ENCODE peak calls at places on chromosome 19, in seven cellular contexts. One of them, this sample, is unnamed.

GRCh38 chr19:37902668-37903067 is 3.7 kb downstream of the WDR87 start:
- DNase-seq in stomach: peak; percentile 89
- DNase-seq in esophagus muscularis mucosa: peak; percentile 93
- DNase-seq in upper lobe of left lung: peak; percentile 86
- DNase-seq in SK-N-SH: peak; percentile 77
- DNase-seq in sigmoid colon: peak; percentile 81
- DNase-seq in suprapubic skin: peak; percentile 85
- DNase-seq in this sample: peak; percentile 89

GRCh38 chr19:28785961-28786360 is 427.0 kb downstream of the UQCRFS1 start:
- DNase-seq in upper lobe of left lung: no peak
- DNase-seq in esophagus muscularis mucosa: no peak
- DNase-seq in stomach: no peak
- DNase-seq in sigmoid colon: no peak
- DNase-seq in suprapubic skin: no peak
- DNase-seq in SK-N-SH: no peak
- DNase-seq in this sample: no peak

GRCh38 chr19:40381321-40381720 is 8.7 kb downstream of the HIPK4 start:
- DNase-seq in esophagus muscularis mucosa: no peak
- DNase-seq in sigmoid colon: no peak
- DNase-seq in stomach: no peak
- DNase-seq in suprapubic skin: no peak
- DNase-seq in SK-N-SH: peak; percentile 33
- DNase-seq in upper lobe of left lung: no peak
- DNase-seq in this sample: no peak

GRCh38 chr19:41376241-41376997 is at the start of gene TMEM91:
- DNase-seq in sigmoid colon: peak; percentile 76
- DNase-seq in esophagus muscularis mucosa: no peak
- DNase-seq in stomach: peak; percentile 34
- DNase-seq in suprapubic skin: no peak
- DNase-seq in SK-N-SH: peak; percentile 75
- DNase-seq in upper lobe of left lung: peak; percentile 63
- DNase-seq in this sample: peak; percentile 35

GRCh38 chr19:19866599-19867248 is 1.0 kb downstream of the ZNF253 start:
- DNase-seq in SK-N-SH: peak; percentile 52
- DNase-seq in stomach: no peak
- DNase-seq in upper lobe of left lung: peak; percentile 39
- DNase-seq in esophagus muscularis mucosa: no peak
- DNase-seq in sigmoid colon: no peak
- DNase-seq in suprapubic skin: no peak
- DNase-seq in this sample: peak; percentile 19

GRCh38 chr19:43754562-43755255 is at the start of gene SMG9:
- DNase-seq in upper lobe of left lung: peak; percentile 97
- DNase-seq in esophagus muscularis mucosa: peak; percentile 98
- DNase-seq in stomach: peak; percentile 99
- DNase-seq in suprapubic skin: peak; percentile 98
- DNase-seq in SK-N-SH: peak; percentile 97
- DNase-seq in sigmoid colon: peak; percentile 99
- DNase-seq in this sample: peak; percentile 99

GRCh38 chr19:2332341-2333026 is 4.0 kb downstream of the SPPL2B start:
- DNase-seq in SK-N-SH: no peak
- DNase-seq in stomach: no peak
- DNase-seq in sigmoid colon: no peak
- DNase-seq in esophagus muscularis mucosa: no peak
- DNase-seq in suprapubic skin: no peak
- DNase-seq in upper lobe of left lung: no peak
- DNase-seq in this sample: peak; percentile 69

GRCh38 chr19:45592366-45592765 is 7.8 kb upstream of the OPA3 start:
- DNase-seq in stomach: no peak
- DNase-seq in SK-N-SH: no peak
- DNase-seq in suprapubic skin: no peak
- DNase-seq in esophagus muscularis mucosa: no peak
- DNase-seq in sigmoid colon: no peak
- DNase-seq in upper lobe of left lung: no peak
- DNase-seq in this sample: no peak

GRCh38 chr19:7987084-7987768 is 18.2 kb downstream of the ELAVL1 start:
- DNase-seq in stomach: no peak
- DNase-seq in sigmoid colon: no peak
- DNase-seq in esophagus muscularis mucosa: no peak
- DNase-seq in SK-N-SH: no peak
- DNase-seq in suprapubic skin: no peak
- DNase-seq in upper lobe of left lung: no peak
- DNase-seq in this sample: no peak

GRCh38 chr19:53545271-53546065 is 7.5 kb downstream of the ZNF331 start:
- DNase-seq in stomach: no peak
- DNase-seq in SK-N-SH: no peak
- DNase-seq in sigmoid colon: no peak
- DNase-seq in upper lobe of left lung: peak; percentile 40
- DNase-seq in suprapubic skin: no peak
- DNase-seq in esophagus muscularis mucosa: no peak
- DNase-seq in this sample: no peak

GRCh38 chr19:38907227-38907626 is 4.8 kb downstream of the CCER2 start:
- DNase-seq in upper lobe of left lung: no peak
- DNase-seq in sigmoid colon: no peak
- DNase-seq in suprapubic skin: no peak
- DNase-seq in SK-N-SH: no peak
- DNase-seq in stomach: no peak
- DNase-seq in esophagus muscularis mucosa: no peak
- DNase-seq in this sample: no peak

GRCh38 chr19:38911388-38912004 is 490 bp downstream of the CCER2 start:
- DNase-seq in suprapubic skin: no peak
- DNase-seq in sigmoid colon: no peak
- DNase-seq in stomach: no peak
- DNase-seq in esophagus muscularis mucosa: no peak
- DNase-seq in upper lobe of left lung: no peak
- DNase-seq in SK-N-SH: no peak
- DNase-seq in this sample: no peak

GRCh38 chr19:38907670-38908069 is 4.3 kb downstream of the CCER2 start:
- DNase-seq in sigmoid colon: no peak
- DNase-seq in SK-N-SH: no peak
- DNase-seq in upper lobe of left lung: no peak
- DNase-seq in stomach: no peak
- DNase-seq in esophagus muscularis mucosa: no peak
- DNase-seq in suprapubic skin: no peak
- DNase-seq in this sample: no peak

GRCh38 chr19:38910488-38910887 is 1.5 kb downstream of the CCER2 start:
- DNase-seq in SK-N-SH: no peak
- DNase-seq in esophagus muscularis mucosa: no peak
- DNase-seq in upper lobe of left lung: no peak
- DNase-seq in stomach: no peak
- DNase-seq in suprapubic skin: no peak
- DNase-seq in sigmoid colon: no peak
- DNase-seq in this sample: no peak

DNA sequence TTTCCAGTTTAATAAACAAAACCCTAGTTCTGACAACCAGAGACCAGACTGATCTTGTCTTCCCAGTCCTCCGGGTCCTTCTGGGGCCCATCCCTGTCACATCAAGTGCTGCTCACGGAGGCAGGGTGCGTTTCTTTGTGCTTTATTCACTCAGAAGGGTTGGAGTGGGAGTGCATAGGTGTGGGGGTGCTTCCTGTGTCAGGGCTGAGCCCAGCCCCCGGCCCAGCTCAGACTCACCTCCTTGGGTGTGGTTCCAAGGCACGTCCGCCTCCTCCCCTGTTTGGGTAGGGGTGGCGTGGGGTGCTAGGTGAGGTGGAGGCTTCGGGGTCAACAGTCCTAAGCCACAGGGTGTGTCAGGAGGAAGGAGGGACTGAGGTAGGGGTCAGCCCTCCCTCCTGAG is 3.1 kb downstream of the CCER2 start:
- DNase-seq in stomach: no peak
- DNase-seq in esophagus muscularis mucosa: no peak
- DNase-seq in upper lobe of left lung: no peak
- DNase-seq in sigmoid colon: no peak
- DNase-seq in SK-N-SH: no peak
- DNase-seq in suprapubic skin: no peak
- DNase-seq in this sample: no peak
- TF ChIP-seq POLR2AphosphoS5 in stomach: no peak
- TF ChIP-seq POLR2AphosphoS5 in esophagus muscularis mucosa: no peak
- TF ChIP-seq POLR2AphosphoS5 in upper lobe of left lung: no peak
- TF ChIP-seq POLR2AphosphoS5 in sigmoid colon: no peak
- TF ChIP-seq POLR2AphosphoS5 in SK-N-SH: no peak
- TF ChIP-seq POLR2AphosphoS5 in suprapubic skin: no peak
- TF ChIP-seq POLR2AphosphoS5 in this sample: no peak

DNA sequence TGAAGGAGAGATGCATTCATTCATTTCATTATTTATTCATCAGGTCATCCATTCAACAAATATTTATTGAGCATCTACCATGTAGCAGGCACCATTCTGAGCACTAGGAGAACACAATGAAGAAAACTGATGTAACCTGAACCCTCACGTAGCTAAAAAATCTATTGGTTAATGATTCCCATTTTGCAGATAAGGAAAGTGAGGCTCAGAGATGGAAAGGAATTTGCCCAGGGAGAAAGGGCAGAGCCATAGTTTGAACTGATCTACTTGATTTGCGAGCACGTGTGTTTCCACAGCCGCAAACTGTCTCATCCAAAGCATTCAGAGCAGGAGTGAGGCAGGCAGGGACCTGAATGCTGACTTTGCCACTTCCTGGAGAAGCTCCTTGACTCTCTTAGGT is 2.7 kb downstream of the KLK8 start:
- DNase-seq in suprapubic skin: no peak
- DNase-seq in SK-N-SH: no peak
- DNase-seq in upper lobe of left lung: no peak
- DNase-seq in stomach: no peak
- DNase-seq in sigmoid colon: no peak
- DNase-seq in esophagus muscularis mucosa: no peak
- DNase-seq in this sample: no peak
- TF ChIP-seq EP300 in suprapubic skin: no peak
- TF ChIP-seq EP300 in SK-N-SH: no peak
- TF ChIP-seq EP300 in upper lobe of left lung: no peak
- TF ChIP-seq EP300 in stomach: no peak
- TF ChIP-seq EP300 in sigmoid colon: no peak
- TF ChIP-seq EP300 in esophagus muscularis mucosa: no peak
- TF ChIP-seq EP300 in this sample: no peak

DNA sequence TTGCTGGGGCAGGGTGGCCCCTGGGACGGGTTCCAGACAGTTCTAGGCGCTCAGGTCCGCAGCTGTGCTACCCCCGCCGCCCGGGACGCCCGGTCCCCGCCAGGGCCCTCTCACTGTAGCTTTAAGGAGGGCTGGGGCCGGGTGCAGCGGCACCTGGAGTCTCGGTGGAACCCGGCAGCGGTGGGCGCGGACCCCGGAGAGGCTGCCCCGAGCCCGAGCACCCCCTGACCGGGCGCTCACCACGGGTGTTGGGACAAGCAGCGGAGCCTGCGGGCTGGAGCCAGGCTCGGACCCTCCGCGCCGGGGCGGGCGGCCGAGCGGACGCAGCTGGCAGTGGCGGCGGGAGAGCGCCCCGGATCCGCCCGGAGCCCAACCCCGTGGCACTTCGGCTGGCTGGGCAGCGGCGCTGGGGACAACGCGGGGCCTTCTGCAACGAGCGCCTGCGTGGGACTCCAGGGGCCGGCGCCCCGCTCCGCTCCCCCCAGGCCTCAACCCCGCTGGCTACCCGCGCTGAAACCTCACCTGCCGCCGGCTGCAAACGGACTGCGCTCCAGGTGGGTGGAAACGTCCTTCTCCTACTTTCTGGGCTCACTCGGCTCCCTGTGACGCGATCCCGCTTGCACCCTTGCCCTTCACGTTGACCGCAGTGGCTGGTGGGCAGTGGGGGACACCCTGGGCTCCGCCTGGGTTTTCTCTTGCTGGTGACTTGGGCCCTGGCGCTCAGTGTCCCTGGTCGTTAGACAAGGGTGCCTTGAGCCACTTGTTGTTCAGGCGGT is 81.1 kb downstream of the ZNF429 start:
- DNase-seq in sigmoid colon: no peak
- DNase-seq in suprapubic skin: no peak
- DNase-seq in esophagus muscularis mucosa: no peak
- DNase-seq in upper lobe of left lung: no peak
- DNase-seq in stomach: peak; percentile 38
- DNase-seq in SK-N-SH: peak; percentile 82
- DNase-seq in this sample: peak; percentile 19
- H3K27ac ChIP-seq in sigmoid colon: peak overlapping the region; percentile 75
- H3K27ac ChIP-seq in suprapubic skin: no peak overlapping the region
- H3K27ac ChIP-seq in esophagus muscularis mucosa: peak overlapping the region; percentile 53
- H3K27ac ChIP-seq in upper lobe of left lung: peak overlapping the region; percentile 88
- H3K27ac ChIP-seq in stomach: peak overlapping the region; percentile 82
- H3K27ac ChIP-seq in SK-N-SH: no peak overlapping the region
- H3K27ac ChIP-seq in this sample: peak overlapping the region; percentile 80

DNA sequence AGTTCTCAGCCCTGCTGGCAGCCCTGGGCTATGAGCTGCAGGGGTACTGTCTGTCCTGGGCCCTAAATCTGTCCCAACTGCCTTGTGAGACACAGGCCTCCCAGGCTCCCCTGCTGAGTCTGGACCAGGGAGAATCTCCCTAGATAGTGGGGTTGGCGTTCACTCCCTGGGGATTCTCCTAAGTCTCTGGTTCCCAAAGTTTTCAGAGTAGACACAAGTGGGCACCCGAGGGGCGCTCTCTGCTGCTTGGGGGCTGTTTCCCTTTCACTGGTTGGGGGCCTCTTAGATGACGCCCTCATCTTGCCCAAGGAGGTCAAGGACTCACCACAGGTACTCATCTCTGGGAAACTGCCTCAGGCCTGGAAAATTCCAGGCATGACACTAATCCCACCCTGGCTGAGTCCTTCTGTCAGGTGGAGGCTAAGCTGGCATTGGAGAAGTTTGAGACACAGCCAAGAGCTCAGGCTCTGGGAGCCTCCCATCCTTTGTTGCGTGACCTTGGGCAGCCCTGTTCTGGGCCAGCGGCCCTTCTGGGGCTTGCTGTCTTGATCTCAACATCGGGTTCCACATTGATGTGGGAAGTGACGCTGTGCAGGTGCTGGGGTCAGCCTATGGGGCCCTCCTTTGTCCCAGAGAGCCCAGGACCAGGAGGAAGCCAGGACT is 3.9 kb downstream of the RPL18A start:
- DNase-seq in esophagus muscularis mucosa: no peak
- DNase-seq in upper lobe of left lung: no peak
- DNase-seq in SK-N-SH: peak; percentile 5
- DNase-seq in stomach: no peak
- DNase-seq in sigmoid colon: no peak
- DNase-seq in suprapubic skin: no peak
- DNase-seq in this sample: no peak
- TF ChIP-seq POLR2AphosphoS5 in esophagus muscularis mucosa: no peak
- TF ChIP-seq POLR2AphosphoS5 in upper lobe of left lung: no peak
- TF ChIP-seq POLR2AphosphoS5 in SK-N-SH: no peak
- TF ChIP-seq POLR2AphosphoS5 in stomach: no peak
- TF ChIP-seq POLR2AphosphoS5 in sigmoid colon: no peak
- TF ChIP-seq POLR2AphosphoS5 in suprapubic skin: no peak
- TF ChIP-seq POLR2AphosphoS5 in this sample: no peak

DNA sequence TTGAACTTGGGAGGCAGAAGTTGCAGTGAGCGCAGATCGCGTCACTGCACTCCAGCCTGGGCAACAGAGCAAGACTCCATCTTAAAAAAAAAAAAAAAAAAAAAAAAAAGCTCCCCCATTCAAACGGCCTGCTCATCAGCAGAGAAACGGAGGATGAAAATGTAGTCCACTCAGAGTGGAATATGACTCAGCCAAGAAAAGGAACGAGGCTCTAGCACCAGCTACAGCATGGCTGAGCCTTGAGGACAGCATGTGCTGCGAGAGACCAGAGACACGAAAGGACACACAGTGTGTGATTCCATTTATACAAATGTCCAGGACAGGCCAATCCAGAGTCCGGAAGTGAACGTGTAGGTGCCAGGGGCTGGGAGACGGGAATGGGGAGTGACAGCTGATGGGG is 18.1 kb upstream of the MIER2 start:
- DNase-seq in esophagus muscularis mucosa: no peak
- DNase-seq in stomach: no peak
- DNase-seq in suprapubic skin: no peak
- DNase-seq in SK-N-SH: no peak
- DNase-seq in sigmoid colon: peak; percentile 18
- DNase-seq in upper lobe of left lung: no peak
- DNase-seq in this sample: no peak
- TF ChIP-seq EP300 in esophagus muscularis mucosa: no peak
- TF ChIP-seq EP300 in stomach: no peak
- TF ChIP-seq EP300 in suprapubic skin: no peak
- TF ChIP-seq EP300 in SK-N-SH: no peak
- TF ChIP-seq EP300 in sigmoid colon: no peak
- TF ChIP-seq EP300 in upper lobe of left lung: no peak
- TF ChIP-seq EP300 in this sample: no peak

GRCh38 chr19:15448778-15449619 is 757 bp downstream of the WIZ start:
- DNase-seq in sigmoid colon: no peak
- DNase-seq in suprapubic skin: no peak
- DNase-seq in upper lobe of left lung: no peak
- DNase-seq in esophagus muscularis mucosa: no peak
- DNase-seq in SK-N-SH: peak; percentile 60
- DNase-seq in stomach: no peak
- DNase-seq in this sample: no peak
- H3K27ac ChIP-seq in sigmoid colon: peak overlapping the region; percentile 89
- H3K27ac ChIP-seq in suprapubic skin: peak overlapping the region; percentile 24
- H3K27ac ChIP-seq in upper lobe of left lung: peak overlapping the region; percentile 91
- H3K27ac ChIP-seq in esophagus muscularis mucosa: peak overlapping the region; percentile 88
- H3K27ac ChIP-seq in SK-N-SH: no peak overlapping the region
- H3K27ac ChIP-seq in stomach: peak overlapping the region; percentile 89
- H3K27ac ChIP-seq in this sample: peak overlapping the region; percentile 86